ENCODE peak calls at places on chromosome 1, in ten cellular contexts. X is stomach; O is fibroblast of lung; Q is activated CD4-positive, alpha-beta T cell treated with anti-CD3 and anti-CD28 coated beads for 48 hours; E is stimulated activated CD8-positive, alpha-beta memory T cell treated with anti-CD3 and anti-CD28 coated beads, Interleukin-15, amount 100 ng/mL, for 4 hours; M is tibial artery; K is stimulated activated effector memory CD8-positive, alpha-beta T cell treated with anti-CD3 and anti-CD28 coated beads, Interleukin-12 subunit alpha, Interleukin-12 subunit beta, amount 100 ng/mL, for 72 hours; J is foreskin keratinocyte; Y is tibial nerve; W is T-helper 2 cell. Z is an unnamed sample.

GRCh38 chr1:218656301-218657037 is 311.3 kb downstream of the TGFB2 start:
- DNase-seq in X (no peak), O (peak; percentile 67), Q (no peak), E (no peak), M (no peak), K (no peak), J (no peak), Y (no peak), W (no peak), Z (no peak)

GRCh38 chr1:184068354-184068753 is 16.8 kb downstream of the TSEN15 start:
- DNase-seq in X (no peak), O (no peak), Q (no peak), E (no peak), M (no peak), K (no peak), J (no peak), Y (no peak), W (no peak), Z (no peak)

GRCh38 chr1:234708700-234709395 is 98.9 kb upstream of the IRF2BP2 start:
- DNase-seq in X (no peak), O (no peak), Q (no peak), E (no peak), M (no peak), K (no peak), J (peak; percentile 66), Y (no peak), W (no peak), Z (no peak)

GRCh38 chr1:230632273-230632873 is 9.9 kb upstream of the COG2 start:
- DNase-seq in X (peak; percentile 32), O (peak; percentile 11), Q (peak; percentile 13), E (no peak), M (no peak), K (no peak), J (no peak), Y (no peak), W (no peak), Z (no peak)

GRCh38 chr1:228289996-228290881 is 82.4 kb downstream of the OBSCN start:
- DNase-seq in X (no peak), O (no peak), Q (no peak), E (no peak), M (no peak), K (no peak), J (no peak), Y (no peak), W (no peak), Z (no peak)

GRCh38 chr1:182163821-182164223 is 102.3 kb upstream of the ZNF648 start:
- DNase-seq in X (no peak), O (no peak), Q (no peak), E (no peak), M (peak; percentile 77), K (no peak), J (no peak), Y (peak; percentile 58), W (no peak), Z (no peak)

GRCh38 chr1:228900099-228900965 is 165.1 kb downstream of the RHOU start:
- DNase-seq in X (no peak), O (peak; percentile 20), Q (no peak), E (no peak), M (peak; percentile 73), K (no peak), J (no peak), Y (peak; percentile 60), W (no peak), Z (no peak)

GRCh38 chr1:208510192-208510952 is 266.2 kb upstream of the PLXNA2 start:
- DNase-seq in X (no peak), O (peak; percentile 59), Q (no peak), E (no peak), M (no peak), K (no peak), J (peak; percentile 65), Y (no peak), W (no peak), Z (no peak)